ENCODE peak calls at places on chromosomes 11 and 22, in seven cellular contexts. X is OCI-LY7, M is neural crest cell, I is choroid plexus epithelial cell, B is kidney, R is bronchial epithelial cell, H is K562. N is an unnamed sample.

GRCh38 chr11:34481307-34481706 is 32.3 kb downstream of the ELF5 start:
- DNase-seq in R (peak; percentile 83), B (no peak), M (no peak), I (no peak), H (no peak), X (no peak), N (no peak)

GRCh38 chr11:32312206-32312817 is 123.0 kb downstream of the WT1 start:
- DNase-seq in R (peak; percentile 48), M (no peak), X (no peak), B (no peak), I (peak; percentile 47), H (no peak), N (no peak)

GRCh38 chr11:18540207-18541009 is 13.7 kb upstream of the TSG101 start:
- DNase-seq in H (no peak), M (no peak), X (peak; percentile 65), B (no peak), R (peak; percentile 46), I (peak; percentile 58), N (no peak)

GRCh38 chr22:44685384-44686056 is 16.5 kb upstream of the PRR5 start:
- DNase-seq in B (no peak), I (peak; percentile 72), R (peak; percentile 95), M (peak; percentile 52), H (peak; percentile 66), X (peak; percentile 64), N (no peak)

GRCh38 chr11:125457814-125458343 is 38.2 kb downstream of the FEZ1 start:
- DNase-seq in M (peak; percentile 28), R (no peak), I (peak; percentile 82), H (peak; percentile 23), B (peak; percentile 82), X (no peak), N (peak; percentile 70)

GRCh38 chr11:85918910-85919794 is 64.0 kb downstream of the CCDC83 start:
- DNase-seq in X (no peak), R (no peak), B (no peak), M (no peak), I (peak; percentile 14), H (no peak), N (no peak)

GRCh38 chr11:17596711-17597110 is 49.7 kb downstream of the OTOG start:
- DNase-seq in H (no peak), I (no peak), M (no peak), B (peak; percentile 8), R (no peak), X (no peak), N (peak; percentile 44)

GRCh38 chr11:70556884-70557741 is 158.8 kb downstream of the CTTN start:
- DNase-seq in B (peak; percentile 39), R (peak; percentile 53), M (no peak), I (no peak), H (no peak), X (no peak), N (no peak)

GRCh38 chr11:74004694-74005615 is 3.9 kb downstream of the UCP3 start:
- DNase-seq in M (no peak), B (no peak), H (peak; percentile 54), X (peak; percentile 44), R (no peak), I (no peak), N (no peak)

GRCh38 chr11:107477820-107478219 is 20.2 kb upstream of the CWF19L2 start:
- DNase-seq in H (no peak), I (no peak), B (no peak), R (no peak), X (no peak), M (no peak), N (no peak)

DNA sequence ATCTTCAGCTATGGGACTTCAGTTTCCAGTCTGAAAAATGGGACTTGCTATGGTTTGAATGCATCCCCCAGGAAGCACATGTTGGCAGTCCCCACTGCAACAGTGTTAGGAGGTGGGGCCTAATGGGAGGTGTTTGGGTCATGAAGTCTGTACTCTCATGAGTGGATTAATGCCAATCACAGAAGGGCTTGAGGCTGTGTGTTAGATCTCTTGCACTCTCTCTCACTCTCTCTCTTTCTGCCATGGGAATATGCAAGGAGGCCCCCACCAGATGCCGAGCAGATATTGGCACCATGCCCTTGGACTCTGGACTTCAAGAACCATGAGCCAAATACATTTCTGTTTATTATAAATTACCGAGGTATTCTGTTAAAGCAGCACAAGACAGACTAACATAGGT is 7.8 kb upstream of the AP1B1 start:
- DNase-seq in I (no peak), M (no peak), H (no peak), X (no peak), B (no peak), R (no peak), N (peak; percentile 22)
- TF ChIP-seq CTCF in I (no peak), M (no peak), H (no peak), X (no peak), B (no peak), R (no peak), N (no peak)

DNA sequence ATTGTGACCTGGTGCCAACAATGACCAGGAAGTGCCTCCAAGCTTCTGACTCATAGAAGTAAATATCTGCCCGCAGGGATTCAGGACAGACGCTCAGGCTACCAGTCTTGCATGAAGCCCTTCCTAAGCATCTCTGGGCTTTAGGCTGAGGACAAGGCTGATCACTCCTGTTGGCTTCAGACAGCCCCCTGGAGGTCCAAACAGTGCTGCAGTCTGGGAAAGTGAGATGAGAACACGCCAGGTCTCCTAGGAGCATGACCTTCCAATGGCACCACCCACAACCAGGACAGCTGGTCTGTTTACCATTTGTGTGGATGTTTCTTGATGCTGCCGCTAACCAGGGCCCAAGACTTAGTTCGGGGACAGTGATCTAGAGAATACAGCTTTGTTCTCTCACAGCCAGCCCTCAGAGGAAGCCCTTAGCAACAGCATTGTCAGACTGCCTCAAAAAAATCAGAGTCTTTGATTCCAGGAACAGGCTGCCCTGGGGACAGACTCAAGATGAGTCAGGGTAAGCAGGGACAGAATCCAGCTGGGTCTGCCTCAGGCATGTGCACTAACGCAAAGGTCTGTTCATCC is 111.2 kb downstream of the ZNF280B start:
- DNase-seq in R (peak; percentile 40), H (peak; percentile 37), B (no peak), X (peak; percentile 34), M (peak; percentile 46), I (peak; percentile 13), N (no peak)
- TF ChIP-seq CTCF in R (no peak), H (peak; percentile 62), B (no peak), X (peak; percentile 54), M (no peak), I (peak; percentile 22), N (peak; percentile 57)

GRCh38 chr11:10719616-10720015 is 26.1 kb upstream of the IRAG1 start:
- DNase-seq in I (no peak), H (no peak), R (no peak), M (no peak), B (no peak), X (no peak), N (no peak)

GRCh38 chr11:10715571-10715970 is 22.0 kb upstream of the IRAG1 start:
- DNase-seq in M (no peak), R (no peak), X (no peak), H (no peak), I (no peak), B (no peak), N (no peak)

GRCh38 chr11:10722307-10722706 is 28.7 kb upstream of the CTR9 start:
- DNase-seq in R (no peak), B (no peak), M (no peak), I (no peak), H (no peak), X (no peak), N (no peak)

GRCh38 chr11:10716122-10716521 is 22.6 kb upstream of the IRAG1 start:
- DNase-seq in I (peak; percentile 71), R (no peak), B (no peak), H (peak; percentile 41), M (no peak), X (no peak), N (no peak)

DNA sequence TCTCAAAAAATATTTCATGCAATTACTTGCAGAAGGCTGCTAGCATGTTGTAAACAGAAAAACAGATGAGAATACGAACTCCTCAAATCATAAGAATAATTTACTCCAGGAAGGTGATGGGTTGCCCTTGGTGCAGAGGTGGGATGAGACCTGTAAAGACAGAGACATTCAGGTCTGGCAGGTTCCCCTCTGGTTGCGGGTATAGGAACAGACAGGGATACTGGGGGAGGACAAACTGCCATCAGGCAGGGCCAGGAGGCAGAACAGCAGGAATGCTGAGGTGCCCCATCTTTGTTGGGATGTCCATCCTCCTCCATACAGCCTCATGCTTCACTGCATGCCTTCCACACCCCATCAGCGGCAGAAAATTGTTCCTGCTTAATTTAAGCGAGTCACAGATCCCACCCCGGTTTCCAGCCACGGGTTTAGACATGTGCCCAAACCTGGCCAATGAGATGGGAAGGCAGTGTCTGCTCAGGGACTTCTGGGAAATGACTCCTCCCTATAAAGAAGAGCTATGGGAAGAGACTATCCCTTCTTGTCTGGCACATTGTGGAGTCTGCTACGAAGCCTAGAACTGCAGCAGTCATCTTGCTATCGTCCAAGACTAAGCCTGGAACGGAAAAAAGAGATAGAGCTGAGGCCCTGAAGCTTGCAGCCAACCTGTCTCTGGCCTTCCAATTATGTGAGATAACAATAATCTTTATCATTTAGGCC is 23.1 kb upstream of the IRAG1 start:
- DNase-seq in R (no peak), H (peak; percentile 60), X (no peak), M (no peak), I (no peak), B (no peak), N (no peak)
- TF ChIP-seq CTCF in R (no peak), H (no peak), X (no peak), M (no peak), I (no peak), B (no peak), N (no peak)

GRCh38 chr11:72456651-72457050 is 22.3 kb upstream of the CLPB start:
- DNase-seq in I (no peak), B (no peak), H (no peak), M (no peak), X (no peak), R (no peak), N (no peak)

GRCh38 chr11:72451836-72452376 is 17.6 kb upstream of the CLPB start:
- DNase-seq in B (no peak), X (no peak), H (no peak), M (no peak), I (no peak), R (no peak), N (no peak)

GRCh38 chr11:72460091-72460647 is 25.8 kb upstream of the CLPB start:
- DNase-seq in R (no peak), B (no peak), H (no peak), I (no peak), X (no peak), M (no peak), N (no peak)

DNA sequence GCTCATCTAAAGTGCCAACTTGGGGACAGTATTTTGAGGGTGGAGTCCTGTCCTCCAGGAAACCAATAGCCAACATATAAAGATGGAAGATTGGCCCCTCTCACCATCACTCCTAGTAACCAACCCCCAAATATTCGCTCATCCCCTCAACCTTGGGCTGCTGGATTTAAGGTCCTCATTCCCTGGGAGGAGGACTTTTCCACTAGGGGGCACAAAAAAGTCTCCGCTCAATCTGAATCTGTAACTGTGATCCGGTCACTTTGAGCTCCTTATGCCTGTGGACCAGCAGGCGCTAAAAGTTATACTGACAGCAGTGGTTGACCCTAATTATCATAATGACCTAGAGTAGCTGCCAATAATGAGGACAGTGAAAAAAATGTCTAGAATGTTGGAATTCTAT is 20.5 kb upstream of the CLPB start:
- DNase-seq in R (no peak), X (no peak), M (no peak), H (no peak), I (no peak), B (no peak), N (no peak)
- TF ChIP-seq CTCF in R (no peak), X (peak; percentile 27), M (no peak), H (peak; percentile 45), I (peak; percentile 41), B (no peak), N (no peak)

GRCh38 chr22:19832476-19833108 is 22.1 kb downstream of the GNB1L start:
- DNase-seq in R (no peak), H (no peak), M (no peak), X (no peak), B (no peak), I (no peak), N (no peak)
- TF ChIP-seq CTCF in R (no peak), H (no peak), M (no peak), X (no peak), B (no peak), I (no peak), N (no peak)

N was measured in type B pancreatic cell.